ENCODE peak calls at places on chromosomes 5 and 9, in four cellular contexts. One of them, this sample, is unnamed. For H3K4me1, the result is how much of the 10 kb centered on the place peaks cover.

GRCh38 chr5:98497391-98497790 is 276.1 kb upstream of the RGMB start:
- DNase-seq in thyroid gland: no peak
- DNase-seq in breast epithelium: no peak
- DNase-seq in IMR-90: no peak
- DNase-seq in this sample: no peak

GRCh38 chr5:150458819-150459557 is 9.4 kb upstream of the RPS14 start:
- DNase-seq in thyroid gland: peak
- DNase-seq in breast epithelium: peak
- DNase-seq in IMR-90: peak
- DNase-seq in this sample: peak

GRCh38 chr5:147576646-147577535 is 67.0 kb upstream of the DPYSL3 start:
- DNase-seq in thyroid gland: peak
- DNase-seq in breast epithelium: peak
- DNase-seq in IMR-90: peak
- DNase-seq in this sample: no peak

GRCh38 chr5:57642066-57642465 is 159.5 kb upstream of the ACTBL2 start:
- DNase-seq in thyroid gland: no peak
- DNase-seq in breast epithelium: no peak
- DNase-seq in IMR-90: no peak
- DNase-seq in this sample: no peak

GRCh38 chr9:129341197-129341990 is 163.3 kb upstream of the IER5L start:
- DNase-seq in thyroid gland: no peak
- DNase-seq in breast epithelium: no peak
- DNase-seq in IMR-90: no peak
- DNase-seq in this sample: no peak

GRCh38 chr9:34426340-34427074 is 31.9 kb downstream of the FAM219A start:
- DNase-seq in thyroid gland: no peak
- DNase-seq in breast epithelium: no peak
- DNase-seq in IMR-90: no peak
- DNase-seq in this sample: no peak

GRCh38 chr9:72458153-72458552 is 63.3 kb upstream of the TMC1 start:
- DNase-seq in thyroid gland: no peak
- DNase-seq in breast epithelium: no peak
- DNase-seq in IMR-90: no peak
- DNase-seq in this sample: no peak

GRCh38 chr5:56429110-56429561 is 196.0 kb upstream of the ANKRD55 start:
- DNase-seq in thyroid gland: peak
- DNase-seq in breast epithelium: peak
- DNase-seq in IMR-90: no peak
- DNase-seq in this sample: no peak

GRCh38 chr5:36414869-36415282 is 113.2 kb upstream of the RANBP3L start:
- DNase-seq in thyroid gland: no peak
- DNase-seq in breast epithelium: no peak
- DNase-seq in IMR-90: peak
- DNase-seq in this sample: no peak

GRCh38 chr9:96566401-96567202 is 53.0 kb downstream of the CDC14B start:
- DNase-seq in thyroid gland: peak
- DNase-seq in breast epithelium: peak
- DNase-seq in IMR-90: no peak
- DNase-seq in this sample: peak

GRCh38 chr9:121738391-121738790 is 87.0 kb downstream of the DAB2IP start:
- DNase-seq in thyroid gland: no peak
- DNase-seq in breast epithelium: no peak
- DNase-seq in IMR-90: no peak
- DNase-seq in this sample: no peak
- H3K4me1 ChIP-seq in thyroid gland: under half
- H3K4me1 ChIP-seq in breast epithelium: under half
- H3K4me1 ChIP-seq in IMR-90: under half
- H3K4me1 ChIP-seq in this sample: half or more

GRCh38 chr5:171413153-171413910 is 6.1 kb upstream of the FGF18 start:
- DNase-seq in thyroid gland: no peak
- DNase-seq in breast epithelium: no peak
- DNase-seq in IMR-90: no peak
- DNase-seq in this sample: peak

GRCh38 chr5:171415115-171415730 is 4.2 kb upstream of the FGF18 start:
- DNase-seq in thyroid gland: no peak
- DNase-seq in breast epithelium: peak
- DNase-seq in IMR-90: peak
- DNase-seq in this sample: peak

GRCh38 chr5:171416160-171417049 is 3.0 kb upstream of the FGF18 start:
- DNase-seq in thyroid gland: no peak
- DNase-seq in breast epithelium: peak
- DNase-seq in IMR-90: no peak
- DNase-seq in this sample: peak

GRCh38 chr5:171409164-171410136 is 10.0 kb upstream of the FGF18 start:
- DNase-seq in thyroid gland: no peak
- DNase-seq in breast epithelium: no peak
- DNase-seq in IMR-90: no peak
- DNase-seq in this sample: no peak

GRCh38 chr5:171412186-171412585 is 7.3 kb upstream of the FGF18 start:
- DNase-seq in thyroid gland: no peak
- DNase-seq in breast epithelium: no peak
- DNase-seq in IMR-90: no peak
- DNase-seq in this sample: no peak
- TF ChIP-seq POLR2A in thyroid gland: no peak
- TF ChIP-seq POLR2A in breast epithelium: no peak
- TF ChIP-seq POLR2A in IMR-90: no peak
- TF ChIP-seq POLR2A in this sample: no peak

DNA sequence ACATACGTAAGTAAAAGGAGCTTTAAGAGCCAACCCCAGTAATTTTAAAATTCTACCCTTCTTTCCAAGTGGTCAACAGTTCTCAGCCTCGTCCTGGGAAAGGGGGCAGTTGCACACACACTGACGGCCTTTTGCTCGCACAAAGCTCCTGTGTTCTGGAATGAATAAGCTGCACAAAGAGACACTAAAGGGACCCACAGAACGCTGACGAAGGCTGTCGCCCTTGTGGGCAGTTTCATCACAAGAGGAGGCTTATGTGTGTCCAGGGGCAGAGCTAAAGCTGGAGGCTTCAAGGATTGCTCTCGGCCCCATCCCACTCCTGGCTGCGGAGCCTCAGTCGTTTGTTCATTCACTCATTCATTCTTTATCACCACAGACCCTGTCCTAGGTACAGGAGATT is 67.0 kb upstream of the NEK6 start:
- DNase-seq in thyroid gland: no peak
- DNase-seq in breast epithelium: no peak
- DNase-seq in IMR-90: no peak
- DNase-seq in this sample: no peak
- H3K4me1 ChIP-seq in thyroid gland: under half
- H3K4me1 ChIP-seq in breast epithelium: under half
- H3K4me1 ChIP-seq in IMR-90: under half
- H3K4me1 ChIP-seq in this sample: under half

DNA sequence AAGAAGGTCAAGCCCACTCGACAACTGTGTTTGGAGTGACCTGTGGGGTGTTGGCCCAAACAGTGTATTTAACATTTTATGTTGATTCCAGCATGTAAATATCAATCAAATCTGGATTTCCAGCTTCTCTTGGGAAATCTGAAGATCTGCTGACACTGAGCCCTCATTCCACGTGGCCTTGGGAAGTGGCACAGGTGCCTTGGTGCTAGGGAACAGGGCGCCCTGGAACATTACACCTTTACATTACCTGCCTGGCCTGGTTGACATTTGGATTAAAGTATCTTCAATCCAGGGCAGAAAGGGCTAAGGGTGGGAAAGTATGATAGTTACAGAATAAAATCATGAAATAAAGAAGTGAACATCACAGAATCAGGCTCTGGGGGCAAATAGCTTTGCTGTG is 84.9 kb upstream of the CTSL start:
- DNase-seq in thyroid gland: no peak
- DNase-seq in breast epithelium: no peak
- DNase-seq in IMR-90: no peak
- DNase-seq in this sample: no peak
- TF ChIP-seq POLR2A in thyroid gland: no peak
- TF ChIP-seq POLR2A in breast epithelium: no peak
- TF ChIP-seq POLR2A in IMR-90: no peak
- TF ChIP-seq POLR2A in this sample: no peak

This sample was measured in suprapubic skin.